ENCODE peak calls at places on chromosomes 5 and 9, in five cellular contexts. R, J, O, Q and B are unnamed samples. For H3K36me3, the result is how much of the 10 kb centered on the place peaks cover.

GRCh38 chr9:6243746-6244145 is 28.1 kb downstream of the IL33 start:
- DNase-seq in O (no peak), Q (no peak), J (no peak), R (no peak), B (no peak)

GRCh38 chr9:78357165-78357873 is 60.4 kb downstream of the PSAT1 start:
- DNase-seq in Q (no peak), R (no peak), J (peak), O (no peak), B (no peak)

GRCh38 chr5:137113161-137113560 is 386.0 kb downstream of the SPOCK1 start:
- DNase-seq in R (no peak), J (no peak), O (no peak), Q (no peak), B (no peak)

GRCh38 chr5:905139-905642 is 12.5 kb downstream of the TRIP13 start:
- DNase-seq in O (no peak), Q (no peak), J (no peak), R (peak), B (no peak)

GRCh38 chr9:127293314-127293713 is 28.7 kb downstream of the GARNL3 start:
- DNase-seq in R (no peak), Q (no peak), J (no peak), O (no peak), B (no peak)

GRCh38 chr5:125550237-125550636 is 803.8 kb upstream of the ZNF608 start:
- DNase-seq in R (no peak), Q (no peak), O (no peak), J (no peak), B (no peak)

GRCh38 chr5:1255081-1255561 is 29.9 kb downstream of the SLC6A18 start:
- DNase-seq in Q (no peak), J (no peak), O (no peak), R (no peak), B (no peak)

GRCh38 chr5:172860520-172861443 is 26.7 kb downstream of the ERGIC1 start:
- DNase-seq in Q (no peak), R (peak), J (no peak), O (peak), B (peak)

GRCh38 chr9:20611751-20612287 is 10.5 kb downstream of the MLLT3 start:
- DNase-seq in R (no peak), O (no peak), Q (no peak), J (no peak), B (no peak)

GRCh38 chr9:36517131-36517530 is 55.6 kb upstream of the MELK start:
- DNase-seq in Q (no peak), O (no peak), J (peak), R (no peak), B (no peak)

GRCh38 chr9:33782395-33783152 is 12.8 kb upstream of the PRSS3 start:
- DNase-seq in J (no peak), Q (no peak), R (no peak), O (no peak), B (no peak)

GRCh38 chr9:107870927-107871720 is 381.6 kb upstream of the KLF4 start:
- DNase-seq in R (no peak), O (no peak), Q (no peak), J (no peak), B (no peak)

GRCh38 chr9:12554636-12555035 is 138.5 kb upstream of the TYRP1 start:
- DNase-seq in Q (no peak), J (no peak), O (no peak), R (no peak), B (no peak)

GRCh38 chr9:114266969-114267368 is 55.9 kb upstream of the ORM1 start:
- DNase-seq in R (no peak), J (no peak), O (no peak), Q (no peak), B (no peak)

GRCh38 chr5:11174601-11175000 is 413.6 kb upstream of the DAP start:
- DNase-seq in J (peak), Q (no peak), R (no peak), O (no peak), B (no peak)

GRCh38 chr5:148445578-148445977 is 61.8 kb downstream of the FBXO38 start:
- DNase-seq in O (no peak), R (no peak), Q (no peak), J (no peak), B (no peak)

GRCh38 chr5:58683567-58683966 is 100.7 kb downstream of the RAB3C start:
- DNase-seq in O (no peak), J (no peak), Q (no peak), R (no peak), B (no peak)

GRCh38 chr9:115254217-115254616 is 136.3 kb upstream of the TNC start:
- DNase-seq in J (no peak), O (no peak), Q (no peak), R (no peak), B (no peak)

GRCh38 chr5:76704131-76704663 is 11.7 kb upstream of the F2R start:
- DNase-seq in R (no peak), O (no peak), Q (no peak), J (no peak), B (no peak)

GRCh38 chr9:20312732-20313131 is 309.6 kb downstream of the MLLT3 start:
- DNase-seq in O (no peak), R (no peak), Q (no peak), J (no peak), B (no peak)

GRCh38 chr5:144202725-144203124 is 32.1 kb downstream of the KCTD16 start:
- DNase-seq in R (no peak), J (no peak), O (no peak), Q (no peak), B (no peak)

GRCh38 chr9:4604678-4605095 is 57.4 kb upstream of the PLPP6 start:
- DNase-seq in R (no peak), O (peak), J (peak), Q (peak), B (peak)

GRCh38 chr5:138179277-138179857 is 455 bp downstream of the KIF20A start:
- DNase-seq in J (peak), R (no peak), O (no peak), Q (no peak), B (no peak)

GRCh38 chr5:43514471-43514815 is 505 bp downstream of the C5orf34 start:
- DNase-seq in R (no peak), J (no peak), Q (no peak), O (no peak), B (no peak)

GRCh38 chr5:21774791-21775190 is 1078.4 kb downstream of the CDH12 start:
- DNase-seq in R (no peak), Q (no peak), O (no peak), J (no peak), B (no peak)

GRCh38 chr9:90898229-90898628 is 96.6 kb downstream of the SYK start:
- DNase-seq in Q (no peak), O (no peak), R (no peak), J (no peak), B (no peak)

GRCh38 chr9:84397822-84398221 is 57.3 kb upstream of the SLC28A3 start:
- DNase-seq in Q (no peak), J (peak), R (no peak), O (no peak), B (no peak)

DNA sequence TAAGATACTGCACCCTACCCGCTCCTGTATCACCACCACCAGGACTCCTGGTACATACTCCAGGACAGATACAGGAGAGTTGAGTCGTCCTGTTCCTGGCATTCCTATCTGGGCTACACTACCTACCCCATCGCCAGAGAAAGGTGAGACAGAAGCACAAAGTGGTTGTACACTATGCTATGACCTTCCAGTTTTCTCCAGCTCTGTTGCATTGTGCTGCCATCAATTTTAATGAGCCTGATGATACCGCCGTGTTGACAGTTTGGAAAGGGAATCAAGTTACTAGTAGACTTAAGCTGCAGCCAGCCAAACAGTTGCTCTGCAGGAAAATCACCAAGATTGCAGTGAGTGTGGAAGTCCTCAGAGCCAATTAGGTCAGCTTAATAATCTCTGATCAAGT is 35.2 kb downstream of the ANP32B start:
- DNase-seq in R (no peak), Q (no peak), J (no peak), O (no peak), B (no peak)
- H3K36me3 ChIP-seq in R (half or more), Q (half or more), J (half or more), O (under half), B (under half)

GRCh38 chr5:151678713-151679112 is 8.0 kb downstream of the SPARC start:
- DNase-seq in J (no peak), O (no peak), Q (no peak), R (no peak), B (no peak)

GRCh38 chr5:151675956-151676712 is 10.6 kb downstream of the SPARC start:
- DNase-seq in J (no peak), O (no peak), Q (no peak), R (no peak), B (no peak)

GRCh38 chr5:151675225-151675955 is 11.3 kb downstream of the SPARC start:
- DNase-seq in R (no peak), O (no peak), Q (no peak), J (no peak), B (no peak)

GRCh38 chr5:151678146-151678545 is 8.6 kb downstream of the SPARC start:
- DNase-seq in R (no peak), J (no peak), O (no peak), Q (no peak), B (peak)

DNA sequence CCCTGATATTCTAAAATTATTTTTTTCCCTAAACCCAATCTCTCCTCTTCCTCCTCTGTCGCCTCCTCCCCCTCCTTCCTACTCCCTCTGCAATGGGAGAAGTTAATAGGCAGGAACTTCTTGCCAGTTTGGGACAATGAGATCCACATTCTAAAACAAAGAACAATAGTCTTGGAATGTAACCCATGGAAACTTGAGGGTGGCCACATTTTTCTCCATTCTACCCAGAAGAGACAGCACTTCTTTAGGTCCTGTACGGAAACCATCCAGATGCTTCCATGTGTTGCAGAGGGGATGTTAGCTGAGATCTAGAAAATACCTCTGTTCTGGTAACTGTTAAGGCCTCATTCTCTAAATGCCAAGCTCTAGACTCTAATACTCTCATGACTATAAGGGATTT is 10.0 kb downstream of the SPARC start:
- DNase-seq in J (no peak), R (no peak), Q (no peak), O (no peak), B (no peak)
- H3K27ac ChIP-seq in J (no peak), R (no peak), Q (no peak), O (peak), B (peak)

GRCh38 chr5:129246088-129246487 is 151.5 kb downstream of the ISOC1 start:
- DNase-seq in O (no peak), Q (no peak), J (no peak), R (no peak), B (no peak)
- H3K4me3 ChIP-seq in O (no peak), Q (no peak), J (no peak), R (no peak), B (no peak)

DNA sequence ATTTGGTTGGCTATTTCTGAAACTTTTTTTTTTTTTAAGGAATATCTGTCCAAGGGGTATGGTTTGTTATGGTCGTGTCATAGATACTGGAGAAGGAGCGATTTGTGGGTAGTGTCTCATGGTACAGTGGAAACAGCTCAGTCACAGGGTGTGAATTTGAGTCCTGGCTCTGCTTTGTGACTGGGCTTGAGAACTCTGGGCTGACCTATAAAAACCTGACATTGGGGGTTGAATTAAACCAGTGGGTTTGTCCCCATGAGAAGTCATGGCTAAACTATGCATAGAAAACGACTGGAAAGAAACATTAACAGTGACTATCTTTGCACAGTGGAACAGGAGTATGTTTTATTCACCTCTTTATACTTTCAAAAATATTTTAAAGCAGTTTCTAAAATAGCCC is 54.7 kb downstream of the MACROH2A1 start:
- DNase-seq in O (no peak), J (no peak), Q (no peak), R (no peak), B (no peak)
- H3K36me3 ChIP-seq in O (half or more), J (under half), Q (half or more), R (half or more), B (under half)

GRCh38 chr9:74773886-74774479 is 113.7 kb downstream of the TRPM6 start:
- DNase-seq in O (peak), Q (peak), R (peak), J (peak), B (peak)

GRCh38 chr9:74771672-74772071 is 116.0 kb downstream of the TRPM6 start:
- DNase-seq in O (no peak), Q (no peak), J (no peak), R (no peak), B (no peak)

GRCh38 chr9:74772126-74772525 is 115.6 kb downstream of the TRPM6 start:
- DNase-seq in R (no peak), J (no peak), Q (no peak), O (no peak), B (no peak)

GRCh38 chr9:74775401-74775800 is 112.3 kb downstream of the TRPM6 start:
- DNase-seq in O (no peak), J (no peak), Q (no peak), R (no peak), B (no peak)

DNA sequence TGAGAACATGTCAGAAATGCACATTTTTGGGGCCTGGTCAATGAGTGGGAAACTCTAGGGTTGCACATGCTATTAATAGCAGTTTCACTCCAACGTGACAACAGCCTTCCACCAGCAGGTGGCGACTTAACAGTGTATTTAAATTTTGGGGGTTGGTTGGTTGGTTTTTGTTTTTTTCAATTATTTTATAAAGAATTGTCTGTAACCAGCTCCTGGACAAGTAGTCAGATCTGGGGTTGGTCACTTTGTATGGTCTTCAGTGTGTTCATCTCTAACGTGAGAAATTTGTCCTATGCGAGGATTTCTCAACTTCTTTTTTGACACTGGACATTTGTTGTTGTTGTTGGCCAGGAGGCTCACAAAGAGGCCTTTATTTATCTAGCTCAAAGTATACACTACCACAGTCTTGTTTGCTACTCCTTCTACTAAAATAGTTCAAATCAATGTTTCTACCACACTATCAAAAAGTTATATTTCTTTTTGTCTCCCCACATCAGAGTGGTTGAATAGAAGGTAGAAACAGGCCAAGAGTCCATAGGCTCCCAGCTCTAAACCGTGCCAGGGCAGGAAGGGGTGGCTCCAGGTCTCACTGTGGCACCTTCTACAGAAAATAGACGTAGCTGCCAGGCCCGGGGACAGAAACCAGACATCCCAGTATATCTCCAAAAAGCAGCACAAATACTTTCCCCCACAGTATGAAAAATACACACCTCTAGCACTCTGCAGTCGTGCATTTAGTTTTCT is 110.4 kb downstream of the TRPM6 start:
- DNase-seq in R (peak), Q (peak), O (peak), J (peak), B (peak)
- H3K27ac ChIP-seq in R (no peak), Q (no peak), O (no peak), J (no peak), B (no peak)

GRCh38 chr5:180829711-180830110 is 27.1 kb upstream of the MGAT1 start:
- DNase-seq in Q (no peak), R (no peak), J (no peak), O (no peak), B (no peak)
- H3K4me3 ChIP-seq in Q (no peak), R (peak), J (peak), O (peak), B (peak)

GRCh38 chr5:134171972-134172371 is 4.8 kb downstream of the SKP1 start:
- DNase-seq in J (no peak), O (no peak), Q (no peak), R (no peak), B (no peak)
- H3K36me3 ChIP-seq in J (half or more), O (under half), Q (under half), R (half or more), B (half or more)

GRCh38 chr5:31469466-31469865 is 62.4 kb downstream of the DROSHA start:
- DNase-seq in O (no peak), J (no peak), Q (no peak), R (no peak), B (no peak)
- H3K27ac ChIP-seq in O (no peak), J (no peak), Q (no peak), R (no peak), B (no peak)

DNA sequence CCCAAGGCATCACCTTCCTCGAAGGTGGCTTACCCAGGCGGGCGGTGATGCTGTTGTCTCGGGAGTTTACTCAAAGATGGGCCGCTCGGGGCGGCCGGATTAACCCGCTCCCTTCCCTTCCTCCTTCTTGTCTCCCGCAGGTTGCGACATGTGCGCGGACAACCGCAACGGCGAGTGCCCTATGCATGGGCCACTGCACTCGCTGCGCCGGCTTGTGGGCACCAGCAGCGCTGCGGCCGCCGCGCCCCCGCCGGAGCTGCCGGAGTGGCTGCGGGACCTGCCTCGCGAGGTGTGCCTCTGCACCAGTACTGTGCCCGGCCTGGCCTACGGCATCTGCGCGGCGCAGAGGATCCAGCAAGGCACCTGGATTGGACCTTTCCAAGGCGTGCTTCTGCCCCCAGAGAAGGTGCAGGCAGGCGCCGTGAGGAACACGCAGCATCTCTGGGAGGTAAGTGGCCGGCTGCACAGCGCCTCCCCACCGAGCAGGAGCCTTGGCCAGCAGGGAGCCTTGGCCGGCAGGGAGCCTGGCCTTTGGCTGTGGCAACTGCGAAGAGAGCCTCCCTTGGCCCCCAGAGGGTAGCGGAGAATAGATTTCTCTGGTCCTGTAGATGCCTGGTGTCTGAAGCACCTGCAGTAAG is 10.6 kb downstream of the PRDM6 start:
- DNase-seq in O (no peak), Q (peak), R (no peak), J (no peak), B (no peak)
- H3K4me3 ChIP-seq in O (peak), Q (peak), R (peak), J (no peak), B (peak)